ENCODE peak calls at places on chromosomes 6 and 20, in eight cellular contexts. I, O, S, M, R, H, D and K are unnamed samples.

GRCh38 chr6:155528982-155529453 is 73.4 kb upstream of the NOX3 start:
- DNase-seq in I (no peak), O (peak; percentile 45), S (peak; percentile 94), M (no peak), R (peak; percentile 53), H (no peak), D (peak; percentile 39), K (no peak)

GRCh38 chr6:76790881-76791280 is 672.4 kb downstream of the HTR1B start:
- DNase-seq in I (no peak), O (no peak), S (no peak), M (no peak), R (no peak), H (no peak), D (no peak), K (no peak)

GRCh38 chr20:483791-484644 is 21.7 kb upstream of the TBC1D20 start:
- DNase-seq in I (peak; percentile 18), O (no peak), S (no peak), M (no peak), R (no peak), H (no peak), D (no peak), K (no peak)

GRCh38 chr6:27452496-27452897 is 20.4 kb downstream of the ZNF184 start:
- DNase-seq in I (no peak), O (peak; percentile 26), S (peak; percentile 5), M (no peak), R (no peak), H (no peak), D (no peak), K (no peak)

GRCh38 chr6:163720460-163721235 is 306.1 kb downstream of the QKI start:
- DNase-seq in I (no peak), O (no peak), S (no peak), M (no peak), R (no peak), H (no peak), D (no peak), K (no peak)

GRCh38 chr6:17293395-17293794 is 12.2 kb downstream of the RBM24 start:
- DNase-seq in I (no peak), O (no peak), S (no peak), M (no peak), R (no peak), H (no peak), D (no peak), K (no peak)

GRCh38 chr20:9114709-9115108 is 45.8 kb downstream of the PLCB4 start:
- DNase-seq in I (no peak), O (no peak), S (no peak), M (no peak), R (no peak), H (no peak), D (no peak), K (no peak)

GRCh38 chr6:111382476-111383294 is 100.3 kb downstream of the REV3L start:
- DNase-seq in I (no peak), O (no peak), S (no peak), M (peak; percentile 36), R (no peak), H (no peak), D (no peak), K (no peak)

GRCh38 chr6:169620171-169621125 is 81.4 kb downstream of the WDR27 start:
- DNase-seq in I (no peak), O (no peak), S (peak; percentile 86), M (no peak), R (peak; percentile 47), H (no peak), D (no peak), K (no peak)

GRCh38 chr6:134585529-134585873 is 267.6 kb upstream of the SGK1 start:
- DNase-seq in I (no peak), O (no peak), S (no peak), M (no peak), R (no peak), H (no peak), D (no peak), K (no peak)

GRCh38 chr6:4449409-4449808 is 314.0 kb upstream of the ECI2 start:
- DNase-seq in I (no peak), O (no peak), S (no peak), M (no peak), R (no peak), H (no peak), D (no peak), K (no peak)

GRCh38 chr6:4451101-4451500 is 315.7 kb upstream of the ECI2 start:
- DNase-seq in I (no peak), O (no peak), S (no peak), M (no peak), R (no peak), H (no peak), D (no peak), K (no peak)

GRCh38 chr6:4450237-4450636 is 314.9 kb upstream of the ECI2 start:
- DNase-seq in I (no peak), O (no peak), S (no peak), M (no peak), R (no peak), H (no peak), D (no peak), K (no peak)

GRCh38 chr6:4447646-4448315 is 312.4 kb upstream of the ECI2 start:
- DNase-seq in I (no peak), O (no peak), S (peak; percentile 67), M (no peak), R (no peak), H (no peak), D (no peak), K (no peak)

DNA sequence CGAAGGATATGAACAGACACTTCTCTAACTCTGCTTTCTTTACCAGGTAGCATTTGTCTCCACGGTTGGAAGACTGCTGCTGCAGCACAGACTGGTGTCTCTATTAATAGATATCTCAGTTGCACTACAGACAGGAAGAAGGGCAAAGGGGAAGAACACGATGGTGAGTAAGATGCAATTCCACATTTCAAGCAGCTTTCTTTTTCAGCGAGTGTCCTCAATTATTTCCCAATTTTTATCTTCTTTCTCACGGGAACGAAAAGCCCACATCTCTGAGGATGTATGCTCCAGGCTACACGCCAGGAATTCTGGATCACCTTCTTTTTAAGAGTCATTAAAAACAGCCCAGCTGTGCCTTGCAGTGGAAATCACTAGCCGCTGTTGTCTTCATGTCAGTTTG is 311.6 kb upstream of the ECI2 start:
- DNase-seq in I (no peak), O (peak; percentile 72), S (peak; percentile 92), M (no peak), R (peak; percentile 34), H (no peak), D (no peak), K (no peak)
- H3K27ac ChIP-seq in I (no peak overlapping the region), O (no peak overlapping the region), S (no peak overlapping the region), M (no peak overlapping the region), R (no peak overlapping the region), H (no peak overlapping the region), D (no peak overlapping the region), K (no peak overlapping the region)

GRCh38 chr6:127690092-127690491 is 113.1 kb downstream of the C6orf58 start:
- DNase-seq in I (no peak), O (no peak), S (peak; percentile 28), M (no peak), R (peak; percentile 1), H (peak; percentile 18), D (no peak), K (no peak)
- TF ChIP-seq CTCF in I (no peak), O (peak; percentile 51), S (peak; percentile 56), M (peak; percentile 17), R (peak; percentile 71), H (peak; percentile 65), D (no peak), K (no peak)

DNA sequence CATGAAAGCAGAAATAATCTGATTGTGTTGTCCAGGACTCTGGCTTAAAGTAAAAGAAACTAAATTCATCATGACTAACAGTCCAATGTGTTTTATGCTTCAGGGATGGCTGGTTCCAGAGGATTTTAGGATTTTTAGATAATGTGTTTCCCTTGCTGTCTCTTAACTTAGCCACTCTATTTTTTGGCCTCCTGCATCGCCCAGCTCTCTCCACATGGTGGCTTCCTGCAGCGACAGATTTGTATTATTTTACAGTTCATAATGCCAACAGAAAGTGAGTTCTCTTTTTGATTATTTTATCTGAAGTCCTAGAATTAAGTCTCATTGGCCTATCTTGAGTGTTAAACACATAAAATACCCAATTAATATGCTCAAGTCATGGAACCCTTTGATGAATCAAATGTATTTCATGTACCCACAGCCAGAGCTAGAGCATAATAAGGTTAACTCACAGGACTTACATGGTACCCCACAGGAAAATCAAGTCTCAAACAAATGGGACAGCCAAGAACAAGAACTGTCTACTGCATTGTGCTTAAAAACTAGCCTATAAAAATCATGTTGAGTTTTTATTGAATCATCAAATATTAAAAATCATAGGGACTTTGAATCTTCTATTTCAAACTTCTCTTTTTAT is 582.5 kb downstream of the DOK5 start:
- DNase-seq in I (no peak), O (no peak), S (no peak), M (no peak), R (no peak), H (peak; percentile 3), D (no peak), K (no peak)
- H3K9me3 ChIP-seq in I (no peaks in the 10 kb centered on the region), O (no peaks in the 10 kb centered on the region), S (no peaks in the 10 kb centered on the region), M (peaks cover 4% of the 10 kb centered on the region), R (no peaks in the 10 kb centered on the region), H (no peaks in the 10 kb centered on the region), D (no peaks in the 10 kb centered on the region), K (no peaks in the 10 kb centered on the region)

GRCh38 chr20:57738484-57738883 is 28.7 kb upstream of the PMEPA1 start:
- DNase-seq in I (no peak), O (no peak), S (no peak), M (no peak), R (no peak), H (no peak), D (no peak), K (no peak)
- H3K27ac ChIP-seq in I (no peak overlapping the region), O (no peak overlapping the region), S (no peak overlapping the region), M (no peak overlapping the region), R (no peak overlapping the region), H (no peak overlapping the region), D (no peak overlapping the region), K (no peak overlapping the region)

GRCh38 chr6:13272131-13273046 is 55.9 kb downstream of the TBC1D7 start:
- DNase-seq in I (peak; percentile 49), O (peak; percentile 84), S (no peak), M (peak; percentile 89), R (no peak), H (no peak), D (peak; percentile 69), K (no peak)
- TF ChIP-seq CTCF in I (no peak), O (peak; percentile 52), S (no peak), M (no peak), R (no peak), H (no peak), D (no peak), K (no peak)

GRCh38 chr20:6282642-6283041 is 159.8 kb upstream of the FERMT1 start:
- DNase-seq in I (no peak), O (no peak), S (no peak), M (no peak), R (no peak), H (no peak), D (no peak), K (no peak)

GRCh38 chr20:6287471-6287870 is 164.6 kb upstream of the FERMT1 start:
- DNase-seq in I (no peak), O (no peak), S (no peak), M (no peak), R (no peak), H (no peak), D (no peak), K (no peak)
- H3K9me3 ChIP-seq in I (no peaks in the 10 kb centered on the region), O (peaks cover 13% of the 10 kb centered on the region), S (no peaks in the 10 kb centered on the region), M (peaks cover 39% of the 10 kb centered on the region), R (no peaks in the 10 kb centered on the region), H (peaks cover 5% of the 10 kb centered on the region), D (peaks cover 8% of the 10 kb centered on the region), K (peaks cover 5% of the 10 kb centered on the region)